ENCODE peak calls at places on chromosomes 13 and 19, in five cellular contexts. One of them, this sample, is unnamed.

GRCh38 chr19:33309826-33310225 is 7.5 kb upstream of the CEBPA start:
- DNase-seq in ovary: no peak
- DNase-seq in H1: no peak
- DNase-seq in stomach: no peak
- DNase-seq in A549: no peak
- DNase-seq in this sample: no peak

GRCh38 chr19:56660381-56661105 is 11.0 kb downstream of the ZNF835 start:
- DNase-seq in ovary: peak
- DNase-seq in H1: no peak
- DNase-seq in stomach: no peak
- DNase-seq in A549: no peak
- DNase-seq in this sample: no peak

GRCh38 chr19:52993342-52994178 is 20.2 kb upstream of the ERVV-1 start:
- DNase-seq in ovary: peak
- DNase-seq in H1: no peak
- DNase-seq in stomach: peak
- DNase-seq in A549: peak
- DNase-seq in this sample: peak

GRCh38 chr19:1811472-1811894 is 593 bp downstream of the ATP8B3 start:
- DNase-seq in ovary: peak
- DNase-seq in H1: no peak
- DNase-seq in stomach: peak
- DNase-seq in A549: peak
- DNase-seq in this sample: peak

GRCh38 chr19:17353386-17353785 is 16.0 kb downstream of the GTPBP3 start:
- DNase-seq in ovary: no peak
- DNase-seq in H1: no peak
- DNase-seq in stomach: no peak
- DNase-seq in A549: no peak
- DNase-seq in this sample: no peak

GRCh38 chr19:1970003-1970805 is 29.2 kb downstream of the CSNK1G2 start:
- DNase-seq in ovary: no peak
- DNase-seq in H1: no peak
- DNase-seq in stomach: no peak
- DNase-seq in A549: no peak
- DNase-seq in this sample: no peak

GRCh38 chr19:37855098-37855497 is 51.3 kb downstream of the WDR87 start:
- DNase-seq in ovary: no peak
- DNase-seq in H1: no peak
- DNase-seq in stomach: no peak
- DNase-seq in A549: no peak
- DNase-seq in this sample: no peak

GRCh38 chr19:45099465-45100201 is 6.7 kb downstream of the PPP1R37 start:
- DNase-seq in ovary: no peak
- DNase-seq in H1: no peak
- DNase-seq in stomach: peak
- DNase-seq in A549: no peak
- DNase-seq in this sample: no peak

GRCh38 chr13:95588721-95589120 is 36.2 kb downstream of the CLDN10 start:
- DNase-seq in ovary: no peak
- DNase-seq in H1: no peak
- DNase-seq in stomach: no peak
- DNase-seq in A549: no peak
- DNase-seq in this sample: no peak

GRCh38 chr13:54511356-54511755 is 1482.7 kb downstream of the OLFM4 start:
- DNase-seq in ovary: no peak
- DNase-seq in H1: no peak
- DNase-seq in stomach: no peak
- DNase-seq in A549: no peak
- DNase-seq in this sample: no peak

GRCh38 chr19:35715981-35716734 is 1.6 kb upstream of the KMT2B start:
- DNase-seq in ovary: peak
- DNase-seq in H1: no peak
- DNase-seq in stomach: peak
- DNase-seq in A549: peak
- DNase-seq in this sample: peak
- TF ChIP-seq POLR2A in ovary: no peak
- TF ChIP-seq POLR2A in H1: no peak
- TF ChIP-seq POLR2A in stomach: no peak
- TF ChIP-seq POLR2A in A549: peak
- TF ChIP-seq POLR2A in this sample: no peak

DNA sequence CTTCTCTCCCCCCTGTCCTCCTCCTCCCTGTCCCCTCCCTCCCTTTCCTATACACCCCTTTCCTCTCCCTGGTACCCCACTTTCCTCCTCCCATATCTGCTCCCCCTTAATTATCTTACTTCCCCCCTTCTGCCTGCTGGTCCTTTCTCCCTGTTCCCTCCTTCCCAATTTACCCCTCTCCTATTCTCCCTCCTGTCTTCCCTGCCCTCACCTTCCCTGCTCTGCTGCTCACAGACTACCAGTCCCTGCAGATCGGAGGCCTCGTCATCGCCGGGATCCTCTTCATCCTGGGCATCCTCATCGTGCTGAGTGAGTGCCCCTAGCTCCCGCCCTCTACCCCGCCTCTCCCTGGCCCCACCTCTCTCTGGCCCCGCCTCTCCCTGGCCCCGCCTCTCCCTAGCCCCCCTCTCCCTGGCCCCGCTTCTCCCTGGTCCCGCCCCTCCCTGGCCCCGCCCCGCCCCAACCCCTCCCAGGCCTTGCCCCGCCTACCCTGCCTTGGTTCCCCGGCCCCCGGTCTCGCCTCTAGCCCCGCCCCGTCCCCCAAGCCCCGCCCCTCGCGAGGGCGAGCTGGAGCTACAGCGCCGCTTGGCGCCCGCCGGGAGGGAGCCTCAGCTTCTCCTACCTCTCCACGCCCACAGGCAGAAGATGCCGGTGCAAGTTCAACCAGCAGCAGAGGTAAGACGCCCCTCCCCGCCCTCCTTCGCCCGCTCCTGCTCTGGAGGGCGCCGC is 2.0 kb upstream of the FXYD7 start:
- DNase-seq in ovary: peak
- DNase-seq in H1: peak
- DNase-seq in stomach: peak
- DNase-seq in A549: peak
- DNase-seq in this sample: peak
- TF ChIP-seq POLR2A in ovary: peak
- TF ChIP-seq POLR2A in H1: no peak
- TF ChIP-seq POLR2A in stomach: no peak
- TF ChIP-seq POLR2A in A549: no peak
- TF ChIP-seq POLR2A in this sample: peak

GRCh38 chr13:76879211-76879875 is 6.9 kb downstream of the KCTD12 start:
- DNase-seq in ovary: peak
- DNase-seq in H1: no peak
- DNase-seq in stomach: peak
- DNase-seq in A549: no peak
- DNase-seq in this sample: peak
- TF ChIP-seq POLR2A in ovary: no peak
- TF ChIP-seq POLR2A in H1: no peak
- TF ChIP-seq POLR2A in stomach: no peak
- TF ChIP-seq POLR2A in A549: no peak
- TF ChIP-seq POLR2A in this sample: no peak

GRCh38 chr19:43503501-43504425 is 783 bp downstream of the PHLDB3 start:
- DNase-seq in ovary: peak
- DNase-seq in H1: peak
- DNase-seq in stomach: peak
- DNase-seq in A549: peak
- DNase-seq in this sample: peak
- TF ChIP-seq POLR2A in ovary: peak
- TF ChIP-seq POLR2A in H1: no peak
- TF ChIP-seq POLR2A in stomach: no peak
- TF ChIP-seq POLR2A in A549: no peak
- TF ChIP-seq POLR2A in this sample: peak

GRCh38 chr19:58228584-58229254 is at the start of gene ZNF544:
- DNase-seq in ovary: peak
- DNase-seq in H1: no peak
- DNase-seq in stomach: peak
- DNase-seq in A549: peak
- DNase-seq in this sample: peak
- TF ChIP-seq POLR2A in ovary: peak
- TF ChIP-seq POLR2A in H1: peak
- TF ChIP-seq POLR2A in stomach: no peak
- TF ChIP-seq POLR2A in A549: peak
- TF ChIP-seq POLR2A in this sample: peak

GRCh38 chr13:88670509-88670908 is 999.3 kb downstream of the SLITRK5 start:
- DNase-seq in ovary: no peak
- DNase-seq in H1: no peak
- DNase-seq in stomach: no peak
- DNase-seq in A549: no peak
- DNase-seq in this sample: no peak
- TF ChIP-seq POLR2A in ovary: no peak
- TF ChIP-seq POLR2A in H1: no peak
- TF ChIP-seq POLR2A in stomach: no peak
- TF ChIP-seq POLR2A in A549: no peak
- TF ChIP-seq POLR2A in this sample: no peak

GRCh38 chr19:48330012-48330681 is 4.8 kb downstream of the EMP3 start:
- DNase-seq in ovary: peak
- DNase-seq in H1: no peak
- DNase-seq in stomach: peak
- DNase-seq in A549: no peak
- DNase-seq in this sample: peak

GRCh38 chr19:48332662-48333466 is 7.5 kb downstream of the EMP3 start:
- DNase-seq in ovary: peak
- DNase-seq in H1: no peak
- DNase-seq in stomach: peak
- DNase-seq in A549: peak
- DNase-seq in this sample: peak

GRCh38 chr19:48329167-48329891 is 4.0 kb downstream of the EMP3 start:
- DNase-seq in ovary: no peak
- DNase-seq in H1: no peak
- DNase-seq in stomach: no peak
- DNase-seq in A549: no peak
- DNase-seq in this sample: no peak

GRCh38 chr19:48332351-48332661 is 7.0 kb downstream of the EMP3 start:
- DNase-seq in ovary: no peak
- DNase-seq in H1: no peak
- DNase-seq in stomach: no peak
- DNase-seq in A549: no peak
- DNase-seq in this sample: no peak

DNA sequence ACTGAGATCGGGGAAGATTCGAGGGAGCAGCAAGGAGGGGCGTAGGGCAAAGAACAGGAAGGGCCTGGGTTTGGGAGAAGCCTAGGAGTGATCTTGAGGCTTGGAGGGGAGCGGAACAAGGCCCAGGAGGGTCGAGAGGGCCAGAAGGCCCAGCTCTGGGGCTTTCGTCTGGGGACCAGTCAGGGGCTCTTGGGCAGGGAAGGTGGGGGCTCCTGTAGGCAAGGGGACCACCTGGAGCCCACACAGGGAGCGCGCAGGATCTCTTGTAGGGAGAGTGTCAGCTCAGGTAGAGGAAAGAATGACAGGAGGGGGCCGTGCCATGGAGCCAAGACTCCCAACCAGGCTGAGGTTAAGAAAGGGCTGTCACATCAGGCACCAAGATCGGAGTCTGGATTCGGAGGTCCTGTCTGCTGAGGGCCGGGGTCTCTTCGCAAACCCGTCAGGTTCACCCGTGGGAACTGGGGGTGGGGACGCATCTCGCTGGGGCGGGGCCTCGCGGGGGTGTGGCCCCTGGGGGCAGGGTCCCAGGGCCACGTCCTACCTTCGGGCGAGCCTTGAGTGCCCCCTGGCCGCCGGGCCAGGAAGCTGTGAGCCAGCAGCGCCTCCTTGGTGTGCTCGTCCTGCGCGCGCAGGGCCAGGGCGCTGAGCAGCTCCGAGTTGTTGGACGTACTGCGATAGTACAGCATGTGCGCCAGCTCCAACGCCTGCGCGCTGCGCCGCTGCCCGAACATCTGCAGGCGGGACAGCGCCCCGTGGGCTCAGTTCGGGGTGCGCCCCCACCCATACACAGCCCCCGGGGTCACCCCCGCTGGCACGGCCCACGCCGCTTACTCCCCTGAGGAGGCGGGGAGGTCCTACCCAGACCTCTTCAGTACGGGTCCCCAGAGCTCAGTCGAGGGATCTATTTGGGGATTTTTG is 8.4 kb downstream of the EMP3 start:
- DNase-seq in ovary: peak
- DNase-seq in H1: no peak
- DNase-seq in stomach: peak
- DNase-seq in A549: peak
- DNase-seq in this sample: peak
- TF ChIP-seq POLR2A in ovary: peak
- TF ChIP-seq POLR2A in H1: no peak
- TF ChIP-seq POLR2A in stomach: no peak
- TF ChIP-seq POLR2A in A549: peak
- TF ChIP-seq POLR2A in this sample: no peak

DNA sequence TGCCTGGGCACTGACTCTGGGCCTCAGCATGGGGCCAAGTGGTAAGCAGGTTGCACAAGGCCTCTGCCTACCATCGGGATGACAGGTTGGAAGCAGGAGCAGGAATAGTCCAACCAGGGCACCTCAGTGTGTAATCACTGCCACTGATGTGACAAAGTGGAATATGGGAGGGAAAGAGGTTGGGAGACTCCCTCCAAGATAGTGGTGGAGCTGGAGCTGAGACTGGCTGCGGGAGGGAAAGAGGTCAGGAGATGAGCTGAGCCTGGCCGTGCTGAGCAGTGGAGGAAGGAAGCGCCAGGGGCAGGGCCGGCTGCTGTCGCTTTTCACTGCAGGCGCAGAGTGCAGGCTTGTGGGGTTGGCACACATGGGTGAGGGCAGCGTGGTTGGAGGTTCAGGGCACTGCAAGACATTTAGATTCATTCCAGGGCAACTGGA is 6.8 kb downstream of the UPF3A start:
- DNase-seq in ovary: no peak
- DNase-seq in H1: no peak
- DNase-seq in stomach: no peak
- DNase-seq in A549: no peak
- DNase-seq in this sample: no peak
- TF ChIP-seq POLR2A in ovary: no peak
- TF ChIP-seq POLR2A in H1: no peak
- TF ChIP-seq POLR2A in stomach: no peak
- TF ChIP-seq POLR2A in A549: no peak
- TF ChIP-seq POLR2A in this sample: no peak

This sample was measured in right lobe of liver.